ENCODE peak calls at places on chromosomes 5 and 9, in four cellular contexts. One of them, this sample, is unnamed.

GRCh38 chr5:122951658-122952057 is 84.9 kb downstream of the PPIC start:
- DNase-seq in CD8-positive, alpha-beta memory T cell: no peak
- DNase-seq in IMR-90: peak; percentile 4
- DNase-seq in aorta: no peak
- DNase-seq in this sample: no peak

GRCh38 chr9:96236854-96237545 is 65.0 kb downstream of the HSD17B3 start:
- DNase-seq in IMR-90: no peak
- DNase-seq in CD8-positive, alpha-beta memory T cell: no peak
- DNase-seq in aorta: no peak
- DNase-seq in this sample: no peak

GRCh38 chr9:126642009-126642744 is 28.4 kb downstream of the LMX1B start:
- DNase-seq in CD8-positive, alpha-beta memory T cell: no peak
- DNase-seq in IMR-90: no peak
- DNase-seq in aorta: no peak
- DNase-seq in this sample: no peak

GRCh38 chr9:16012621-16013020 is 459.8 kb downstream of the CCDC171 start:
- DNase-seq in IMR-90: peak; percentile 79
- DNase-seq in CD8-positive, alpha-beta memory T cell: no peak
- DNase-seq in aorta: no peak
- DNase-seq in this sample: no peak

GRCh38 chr9:76759726-76760125 is 4.5 kb upstream of the PCA3 start:
- DNase-seq in IMR-90: no peak
- DNase-seq in CD8-positive, alpha-beta memory T cell: no peak
- DNase-seq in aorta: no peak
- DNase-seq in this sample: no peak

GRCh38 chr9:137499416-137499815 is 40.3 kb upstream of the NSMF start:
- DNase-seq in aorta: no peak
- DNase-seq in IMR-90: no peak
- DNase-seq in CD8-positive, alpha-beta memory T cell: no peak
- DNase-seq in this sample: no peak

GRCh38 chr5:28014779-28015178 is 976.4 kb upstream of the CDH9 start:
- DNase-seq in aorta: no peak
- DNase-seq in CD8-positive, alpha-beta memory T cell: no peak
- DNase-seq in IMR-90: no peak
- DNase-seq in this sample: no peak

GRCh38 chr9:34450644-34451043 is 7.7 kb downstream of the FAM219A start:
- DNase-seq in CD8-positive, alpha-beta memory T cell: no peak
- DNase-seq in IMR-90: no peak
- DNase-seq in aorta: no peak
- DNase-seq in this sample: no peak

GRCh38 chr5:10836991-10837390 is 76.0 kb upstream of the DAP start:
- DNase-seq in IMR-90: peak; percentile 83
- DNase-seq in aorta: no peak
- DNase-seq in CD8-positive, alpha-beta memory T cell: no peak
- DNase-seq in this sample: no peak

GRCh38 chr5:52822437-52822836 is 34.7 kb downstream of the ITGA1 start:
- DNase-seq in CD8-positive, alpha-beta memory T cell: no peak
- DNase-seq in aorta: peak; percentile 80
- DNase-seq in IMR-90: no peak
- DNase-seq in this sample: no peak

GRCh38 chr9:124629600-124629999 is 122.4 kb upstream of the NR5A1 start:
- DNase-seq in aorta: no peak
- DNase-seq in CD8-positive, alpha-beta memory T cell: no peak
- DNase-seq in IMR-90: peak; percentile 76
- DNase-seq in this sample: no peak

GRCh38 chr9:97856857-97857602 is 4.0 kb downstream of the FOXE1 start:
- DNase-seq in aorta: no peak
- DNase-seq in IMR-90: no peak
- DNase-seq in CD8-positive, alpha-beta memory T cell: no peak
- DNase-seq in this sample: no peak

GRCh38 chr5:150346592-150346991 is 10.9 kb upstream of the TCOF1 start:
- DNase-seq in IMR-90: no peak
- DNase-seq in aorta: no peak
- DNase-seq in CD8-positive, alpha-beta memory T cell: no peak
- DNase-seq in this sample: no peak

GRCh38 chr9:130058154-130058553 is 4.4 kb downstream of the GPR107 start:
- DNase-seq in CD8-positive, alpha-beta memory T cell: no peak
- DNase-seq in IMR-90: no peak
- DNase-seq in aorta: no peak
- DNase-seq in this sample: no peak

GRCh38 chr5:93048858-93049257 is 532.2 kb downstream of the NR2F1-AS1 start:
- DNase-seq in IMR-90: no peak
- DNase-seq in aorta: no peak
- DNase-seq in CD8-positive, alpha-beta memory T cell: no peak
- DNase-seq in this sample: no peak

GRCh38 chr5:132760043-132760420 is 12.8 kb downstream of the CCNI2 start:
- DNase-seq in CD8-positive, alpha-beta memory T cell: no peak
- DNase-seq in IMR-90: no peak
- DNase-seq in aorta: peak; percentile 35
- DNase-seq in this sample: no peak

GRCh38 chr5:2702096-2702879 is 49.2 kb downstream of the IRX2 start:
- DNase-seq in aorta: no peak
- DNase-seq in CD8-positive, alpha-beta memory T cell: no peak
- DNase-seq in IMR-90: no peak
- DNase-seq in this sample: no peak

GRCh38 chr5:111223086-111223789 is 946 bp upstream of the CAMK4 start:
- DNase-seq in IMR-90: no peak
- DNase-seq in aorta: no peak
- DNase-seq in CD8-positive, alpha-beta memory T cell: no peak
- DNase-seq in this sample: no peak

GRCh38 chr5:99808657-99809230 is 726.4 kb upstream of the FAM174A start:
- DNase-seq in CD8-positive, alpha-beta memory T cell: no peak
- DNase-seq in aorta: no peak
- DNase-seq in IMR-90: no peak
- DNase-seq in this sample: no peak

GRCh38 chr9:37212435-37212834 is 92.1 kb downstream of the ZCCHC7 start:
- DNase-seq in CD8-positive, alpha-beta memory T cell: no peak
- DNase-seq in aorta: no peak
- DNase-seq in IMR-90: no peak
- DNase-seq in this sample: no peak

GRCh38 chr5:38948501-38948900 is 102.7 kb downstream of the OSMR start:
- DNase-seq in aorta: no peak
- DNase-seq in IMR-90: peak; percentile 65
- DNase-seq in CD8-positive, alpha-beta memory T cell: no peak
- DNase-seq in this sample: no peak

GRCh38 chr9:35105126-35105525 is 2.2 kb upstream of the STOML2 start:
- DNase-seq in IMR-90: no peak
- DNase-seq in aorta: no peak
- DNase-seq in CD8-positive, alpha-beta memory T cell: no peak
- DNase-seq in this sample: no peak

GRCh38 chr9:4068914-4069313 is 231.0 kb downstream of the GLIS3 start:
- DNase-seq in CD8-positive, alpha-beta memory T cell: no peak
- DNase-seq in IMR-90: no peak
- DNase-seq in aorta: no peak
- DNase-seq in this sample: no peak

GRCh38 chr5:151092750-151093149 is 11.9 kb upstream of the TNIP1 start:
- DNase-seq in aorta: no peak
- DNase-seq in CD8-positive, alpha-beta memory T cell: no peak
- DNase-seq in IMR-90: peak; percentile 86
- DNase-seq in this sample: no peak

GRCh38 chr5:110431603-110432002 is 294.9 kb downstream of the TMEM232 start:
- DNase-seq in IMR-90: no peak
- DNase-seq in CD8-positive, alpha-beta memory T cell: no peak
- DNase-seq in aorta: no peak
- DNase-seq in this sample: no peak

GRCh38 chr5:153883829-153884228 is 154.9 kb downstream of the FAM114A2 start:
- DNase-seq in CD8-positive, alpha-beta memory T cell: no peak
- DNase-seq in aorta: no peak
- DNase-seq in IMR-90: peak; percentile 73
- DNase-seq in this sample: no peak

GRCh38 chr9:6645153-6646027 is at the start of gene GLDC:
- DNase-seq in IMR-90: no peak
- DNase-seq in CD8-positive, alpha-beta memory T cell: peak; percentile 17
- DNase-seq in aorta: peak; percentile 50
- DNase-seq in this sample: peak; percentile 36

GRCh38 chr5:91978221-91978882 is 595.2 kb upstream of the ARRDC3 start:
- DNase-seq in aorta: no peak
- DNase-seq in IMR-90: no peak
- DNase-seq in CD8-positive, alpha-beta memory T cell: no peak
- DNase-seq in this sample: no peak

GRCh38 chr9:135170535-135170934 is 83.1 kb downstream of the OLFM1 start:
- DNase-seq in CD8-positive, alpha-beta memory T cell: no peak
- DNase-seq in aorta: no peak
- DNase-seq in IMR-90: no peak
- DNase-seq in this sample: no peak

GRCh38 chr5:157867736-157868135 is 8.8 kb upstream of the CLINT1 start:
- DNase-seq in CD8-positive, alpha-beta memory T cell: no peak
- DNase-seq in IMR-90: no peak
- DNase-seq in aorta: no peak
- DNase-seq in this sample: no peak

GRCh38 chr5:88602584-88602983 is 280.4 kb downstream of the MEF2C start:
- DNase-seq in aorta: no peak
- DNase-seq in CD8-positive, alpha-beta memory T cell: no peak
- DNase-seq in IMR-90: no peak
- DNase-seq in this sample: no peak

GRCh38 chr9:223167-223566 is 8.5 kb downstream of the DOCK8 start:
- DNase-seq in IMR-90: no peak
- DNase-seq in CD8-positive, alpha-beta memory T cell: no peak
- DNase-seq in aorta: no peak
- DNase-seq in this sample: no peak
- H3K27ac ChIP-seq in IMR-90: no peak overlapping the region
- H3K27ac ChIP-seq in CD8-positive, alpha-beta memory T cell: no peak overlapping the region
- H3K27ac ChIP-seq in aorta: no peak overlapping the region
- H3K27ac ChIP-seq in this sample: no peak overlapping the region

DNA sequence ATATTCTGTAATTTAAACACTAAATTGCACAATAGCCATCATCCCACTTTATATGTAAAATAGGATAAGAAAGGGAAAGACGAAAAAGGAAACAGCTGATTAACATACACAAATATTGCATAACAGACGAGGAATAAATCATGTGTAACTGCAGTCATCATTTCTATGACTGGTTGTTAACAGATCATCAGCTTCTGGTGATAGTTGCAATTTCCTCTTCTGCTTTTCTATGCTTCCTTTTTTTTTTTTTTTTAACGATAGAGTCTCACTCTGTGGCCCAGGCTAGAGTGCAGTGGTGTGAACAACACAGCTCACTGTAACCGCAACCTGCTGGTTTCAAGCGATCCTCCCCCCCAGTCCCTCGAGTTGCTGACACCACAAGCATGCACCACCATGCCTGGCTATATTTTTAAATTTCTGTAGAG is 22.5 kb upstream of the JAKMIP2 start:
- DNase-seq in CD8-positive, alpha-beta memory T cell: peak; percentile 19
- DNase-seq in IMR-90: no peak
- DNase-seq in aorta: peak; percentile 63
- DNase-seq in this sample: no peak
- H3K27ac ChIP-seq in CD8-positive, alpha-beta memory T cell: no peak overlapping the region
- H3K27ac ChIP-seq in IMR-90: no peak overlapping the region
- H3K27ac ChIP-seq in aorta: no peak overlapping the region
- H3K27ac ChIP-seq in this sample: no peak overlapping the region

DNA sequence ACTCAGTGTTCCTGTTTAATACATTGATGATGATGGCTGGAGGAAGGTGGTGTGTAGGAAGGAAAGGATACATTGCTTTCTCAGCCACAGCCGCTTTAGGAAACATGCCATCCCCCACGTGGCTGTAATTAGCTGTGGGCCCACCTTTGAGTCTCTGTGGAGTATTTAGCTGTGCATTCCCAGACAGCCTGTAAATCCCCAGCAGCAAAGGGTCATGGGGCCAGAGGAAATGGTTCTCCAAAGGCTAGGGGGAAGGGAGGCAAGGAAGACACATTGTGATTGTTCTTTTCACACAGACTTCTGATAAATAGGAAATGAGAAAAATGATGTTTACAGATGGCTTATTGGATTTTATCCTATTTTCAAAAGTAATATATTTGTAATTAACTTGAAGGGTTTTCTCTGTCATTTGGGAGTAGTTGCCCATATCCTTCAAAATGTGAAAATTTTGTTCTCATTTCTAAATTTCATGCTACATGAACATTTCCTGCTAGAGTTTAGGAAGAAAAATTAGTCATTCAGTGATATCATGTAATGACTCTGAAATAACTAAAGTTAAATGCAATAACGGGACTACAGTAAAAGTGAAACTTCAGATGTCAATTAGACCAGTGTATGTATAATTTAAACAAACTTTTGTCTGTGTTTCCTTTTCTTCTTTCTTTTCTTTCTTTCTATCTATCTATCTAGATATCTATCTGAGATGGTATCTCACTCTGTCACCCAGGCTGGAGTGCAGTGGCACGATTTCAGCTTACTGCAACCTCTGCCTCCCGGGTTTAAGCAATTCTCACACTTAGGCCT is 24.3 kb upstream of the F2R start:
- DNase-seq in IMR-90: peak; percentile 59
- DNase-seq in aorta: no peak
- DNase-seq in CD8-positive, alpha-beta memory T cell: no peak
- DNase-seq in this sample: no peak
- H3K27ac ChIP-seq in IMR-90: peak overlapping the region; percentile 97
- H3K27ac ChIP-seq in aorta: no peak overlapping the region
- H3K27ac ChIP-seq in CD8-positive, alpha-beta memory T cell: no peak overlapping the region
- H3K27ac ChIP-seq in this sample: no peak overlapping the region

GRCh38 chr5:125409496-125410351 is 663.3 kb upstream of the ZNF608 start:
- DNase-seq in CD8-positive, alpha-beta memory T cell: no peak
- DNase-seq in IMR-90: peak; percentile 7
- DNase-seq in aorta: no peak
- DNase-seq in this sample: no peak
- H3K27ac ChIP-seq in CD8-positive, alpha-beta memory T cell: no peak overlapping the region
- H3K27ac ChIP-seq in IMR-90: peak overlapping the region; percentile 38
- H3K27ac ChIP-seq in aorta: peak overlapping the region; percentile 39
- H3K27ac ChIP-seq in this sample: peak overlapping the region; percentile 86